ENCODE peak calls at places on chromosomes 1 and 21, in five cellular contexts. P is CD4-positive, alpha-beta T cell; S is hepatic stellate cell; N is NCI-H2081; I is NCI-H345. V is an unnamed sample.

GRCh38 chr1:192609110-192610079 is 26.6 kb upstream of the RGS13 start:
- DNase-seq in I (no peak), S (no peak), N (no peak), P (peak; percentile 29), V (no peak)

GRCh38 chr1:87136607-87137341 is 191.9 kb upstream of the LMO4 start:
- DNase-seq in I (no peak), N (no peak), P (no peak), S (no peak), V (no peak)

GRCh38 chr1:176949033-176949662 is 215.4 kb downstream of the ASTN1 start:
- DNase-seq in P (no peak), N (no peak), S (peak; percentile 3), I (no peak), V (no peak)

GRCh38 chr1:16209847-16210407 is 2.5 kb downstream of the ARHGEF19 start:
- DNase-seq in P (no peak), I (no peak), N (no peak), S (no peak), V (no peak)

GRCh38 chr1:54545916-54546635 is 2.0 kb upstream of the ACOT11 start:
- DNase-seq in S (no peak), N (no peak), I (no peak), P (no peak), V (no peak)

GRCh38 chr1:225476100-225476511 is 48.3 kb upstream of the LBR start:
- DNase-seq in I (no peak), N (no peak), P (no peak), S (no peak), V (no peak)

GRCh38 chr1:227449051-227449450 is 114.3 kb upstream of the ZNF678 start:
- DNase-seq in P (no peak), S (peak; percentile 34), N (no peak), I (no peak), V (no peak)

GRCh38 chr1:8394456-8395321 is 76.8 kb downstream of the SLC45A1 start:
- DNase-seq in N (no peak), P (no peak), S (peak; percentile 33), I (no peak), V (no peak)

GRCh38 chr1:219699870-219700269 is 87.0 kb upstream of the ZC3H11B start:
- DNase-seq in N (no peak), S (no peak), I (no peak), P (no peak), V (no peak)

GRCh38 chr1:15676010-15676409 is 8.1 kb upstream of the PLEKHM2 start:
- DNase-seq in N (no peak), I (no peak), P (no peak), S (no peak), V (no peak)

GRCh38 chr1:170664828-170665617 is 1.1 kb downstream of the PRRX1 start:
- DNase-seq in I (peak; percentile 29), P (no peak), N (peak; percentile 8), S (peak; percentile 72), V (no peak)

GRCh38 chr1:10738125-10738746 is 58.2 kb downstream of the CASZ1 start:
- DNase-seq in P (no peak), S (no peak), N (peak; percentile 63), I (peak; percentile 20), V (no peak)

GRCh38 chr21:40099809-40100208 is 232.6 kb downstream of the PCP4 start:
- DNase-seq in P (no peak), N (no peak), I (no peak), S (no peak), V (no peak)

GRCh38 chr1:160552425-160552824 is 26.9 kb downstream of the CD84 start:
- DNase-seq in S (no peak), N (no peak), I (no peak), P (no peak), V (no peak)

GRCh38 chr1:38115682-38116187 is 69.1 kb upstream of the POU3F1 start:
- DNase-seq in I (no peak), P (no peak), N (no peak), S (no peak), V (no peak)

GRCh38 chr1:66770240-66770639 is 18.0 kb downstream of the DYNLT5 start:
- DNase-seq in P (no peak), I (no peak), S (no peak), N (no peak), V (no peak)

GRCh38 chr1:2977886-2978611 is 43.2 kb upstream of the ACTRT2 start:
- DNase-seq in P (no peak), S (no peak), I (no peak), N (no peak), V (no peak)

GRCh38 chr1:111812306-111812705 is 56.6 kb downstream of the DDX20 start:
- DNase-seq in S (no peak), N (no peak), P (no peak), I (no peak), V (no peak)